ENCODE peak calls at places on chromosomes 11 and 22, in nine cellular contexts. C is NCI-H1694; G is sigmoid colon; Z is GM06990; J is fibroblast of the aortic adventitia; T is activated CD8-positive, alpha-beta memory T cell treated with anti-CD3 and anti-CD28 coated beads, Interleukin-2, amount 50 U/mL, for 4 hours; R is endothelial cell; M is HAP-1; E is osteocyte. S is an unnamed sample.

GRCh38 chr22:24142241-24142640 is 39.0 kb upstream of the SUSD2 start:
- DNase-seq in R (no peak), Z (no peak), C (no peak), G (no peak), T (no peak), E (no peak), M (no peak), J (no peak), S (no peak)

GRCh38 chr11:130815074-130815802 is 101.0 kb downstream of the SNX19 start:
- DNase-seq in C (no peak), E (no peak), M (no peak), Z (no peak), R (no peak), J (no peak), G (no peak), T (no peak), S (no peak)

GRCh38 chr22:32206774-32207758 is 2.2 kb upstream of the RFPL2 start:
- DNase-seq in C (no peak), G (no peak), M (no peak), J (peak), R (peak), E (no peak), Z (no peak), T (no peak), S (peak)

GRCh38 chr11:121494355-121495099 is 41.8 kb upstream of the SORL1-AS1 start:
- DNase-seq in E (no peak), R (no peak), G (no peak), C (no peak), J (no peak), Z (peak), T (peak), M (no peak), S (peak)

GRCh38 chr11:13110929-13111812 is 102.1 kb downstream of the RASSF10 start:
- DNase-seq in R (no peak), Z (no peak), T (no peak), M (no peak), E (no peak), C (no peak), J (peak), G (no peak), S (no peak)

GRCh38 chr22:41197808-41198585 is 7.1 kb upstream of the L3MBTL2 start:
- DNase-seq in E (no peak), R (peak), G (no peak), Z (no peak), T (peak), C (peak), M (peak), J (peak), S (no peak)

GRCh38 chr11:75334402-75334891 is 17.0 kb downstream of the ARRB1 start:
- DNase-seq in E (no peak), C (no peak), J (no peak), T (no peak), G (no peak), R (no peak), M (no peak), Z (no peak), S (peak)

GRCh38 chr11:94077568-94078293 is 50.9 kb upstream of the PANX1 start:
- DNase-seq in T (no peak), J (peak), R (no peak), G (no peak), Z (no peak), E (no peak), C (no peak), M (no peak), S (no peak)

GRCh38 chr11:34650528-34650927 is 29.6 kb downstream of the EHF start:
- DNase-seq in C (no peak), J (peak), G (no peak), M (no peak), T (peak), R (no peak), Z (peak), E (no peak), S (no peak)

GRCh38 chr22:38030311-38031133 is 26.7 kb upstream of the PICK1 start:
- DNase-seq in E (no peak), C (no peak), G (no peak), R (no peak), Z (no peak), M (no peak), T (no peak), J (no peak), S (no peak)

GRCh38 chr22:49193901-49194465 is 633.7 kb downstream of the BRD1 start:
- DNase-seq in J (no peak), R (no peak), E (no peak), T (no peak), G (no peak), C (no peak), M (no peak), Z (no peak), S (no peak)

GRCh38 chr11:104992781-104993180 is 24.4 kb upstream of the CASP4 start:
- DNase-seq in G (no peak), J (no peak), M (no peak), C (no peak), R (no peak), T (no peak), E (no peak), Z (no peak), S (no peak)

GRCh38 chr11:125724125-125724524 is 22.0 kb upstream of the PATE1 start:
- DNase-seq in M (no peak), G (no peak), R (no peak), T (no peak), J (peak), Z (no peak), E (no peak), C (no peak), S (peak)

GRCh38 chr11:47305734-47306483 is 36.0 kb downstream of the MADD start:
- DNase-seq in J (no peak), T (no peak), C (no peak), E (no peak), G (no peak), M (no peak), R (no peak), Z (no peak), S (no peak)

GRCh38 chr11:69513663-69514062 is 32.2 kb downstream of the LINC01488 start:
- DNase-seq in M (no peak), C (no peak), Z (no peak), E (no peak), R (no peak), J (no peak), T (no peak), G (peak), S (no peak)

GRCh38 chr22:41746563-41747400 is 47.5 kb downstream of the MEI1 start:
- DNase-seq in G (peak), T (peak), M (peak), C (peak), Z (peak), J (peak), E (peak), R (peak), S (peak)

GRCh38 chr11:46658259-46658658 is 40.9 kb downstream of the ATG13 start:
- DNase-seq in T (no peak), Z (no peak), G (peak), C (no peak), R (no peak), J (peak), E (no peak), M (no peak), S (no peak)

GRCh38 chr22:39622881-39623367 is 52.4 kb downstream of the CACNA1I start:
- DNase-seq in Z (peak), T (peak), G (no peak), M (peak), J (peak), E (no peak), C (peak), R (peak), S (no peak)

GRCh38 chr11:127376316-127376715 is 375.7 kb upstream of the KIRREL3 start:
- DNase-seq in R (no peak), E (no peak), T (no peak), G (no peak), C (no peak), Z (no peak), M (no peak), J (no peak), S (no peak)

S was measured in NCI-H526 treated with DMSO at 0.1 percent for 48 hours.